ENCODE peak calls at places on chromosomes 13 and 19, in seven cellular contexts. G, W, O, R, J, L and N are unnamed samples.

GRCh38 chr13:40149611-40150283 is 494.3 kb downstream of the COG6 start:
- DNase-seq in R (peak; percentile 54), O (no peak), L (no peak), J (no peak), W (no peak), G (peak; percentile 39), N (no peak)

GRCh38 chr13:30181856-30182651 is 125.3 kb downstream of the KATNAL1 start:
- DNase-seq in W (no peak), J (no peak), O (no peak), L (no peak), R (no peak), G (no peak), N (no peak)

GRCh38 chr13:51192348-51192747 is 29.9 kb upstream of the FAM124A start:
- DNase-seq in G (no peak), L (no peak), R (no peak), J (no peak), O (no peak), W (no peak), N (no peak)

GRCh38 chr19:459724-460511 is 915 bp downstream of the SHC2 start:
- DNase-seq in O (peak; percentile 62), R (peak; percentile 84), W (peak; percentile 87), L (no peak), J (peak; percentile 79), G (peak; percentile 98), N (peak; percentile 58)

GRCh38 chr19:13206581-13206980 is 56.4 kb downstream of the IER2 start:
- DNase-seq in R (no peak), J (no peak), O (no peak), L (no peak), G (no peak), W (no peak), N (no peak)

GRCh38 chr19:582497-583197 is 7.0 kb upstream of the HCN2 start:
- DNase-seq in O (no peak), R (no peak), L (no peak), G (no peak), W (no peak), J (no peak), N (no peak)

GRCh38 chr13:36282818-36283432 is 14.7 kb downstream of the CCDC169 start:
- DNase-seq in J (peak; percentile 62), O (peak; percentile 15), R (no peak), L (no peak), W (peak; percentile 16), G (no peak), N (peak; percentile 46)

GRCh38 chr13:49810825-49811526 is 18.5 kb upstream of the KPNA3 start:
- DNase-seq in G (no peak), J (peak; percentile 55), W (no peak), O (no peak), L (no peak), R (no peak), N (no peak)

GRCh38 chr19:6459356-6460098 is at the start of gene SLC25A23:
- DNase-seq in L (no peak), O (peak; percentile 30), W (peak; percentile 73), G (peak; percentile 72), R (peak; percentile 74), J (peak; percentile 86), N (peak; percentile 83)

GRCh38 chr13:44809152-44809551 is 180.1 kb downstream of the NUFIP1 start:
- DNase-seq in O (no peak), R (no peak), G (no peak), J (no peak), L (no peak), W (no peak), N (no peak)

GRCh38 chr19:34366670-34367423 is 1.9 kb downstream of the GPI start:
- DNase-seq in O (no peak), L (no peak), R (no peak), G (no peak), J (no peak), W (no peak), N (no peak)

GRCh38 chr19:35063940-35064818 is 22.7 kb downstream of the HPN start:
- DNase-seq in O (no peak), W (no peak), R (no peak), G (peak; percentile 74), J (no peak), L (peak; percentile 17), N (no peak)

GRCh38 chr13:97866346-97866745 is 87.1 kb upstream of the IPO5 start:
- DNase-seq in L (no peak), O (no peak), J (no peak), G (no peak), R (no peak), W (no peak), N (no peak)